ENCODE peak calls at places on chromosomes 3 and 15, in seven cellular contexts. M is IMR-90, W is brain microvascular endothelial cell, I is body of pancreas, Q is testis, V is cardiac fibroblast, F is endodermal cell. N is an unnamed sample.

GRCh38 chr15:34927726-34928125 is 41.8 kb downstream of the AQR start:
- DNase-seq in M (no peak), I (no peak), F (no peak), Q (no peak), W (no peak), V (no peak), N (no peak)

GRCh38 chr3:87228316-87228715 is 1.2 kb downstream of the CHMP2B start:
- DNase-seq in W (no peak), F (no peak), V (peak), I (no peak), M (peak), Q (no peak), N (peak)

GRCh38 chr15:57045741-57046382 is 127.4 kb downstream of the TCF12 start:
- DNase-seq in W (no peak), Q (no peak), F (no peak), I (no peak), M (no peak), V (no peak), N (no peak)

GRCh38 chr3:90221900-90222299 is 1114.5 kb downstream of the EPHA3 start:
- DNase-seq in M (no peak), W (no peak), F (no peak), I (no peak), Q (no peak), V (no peak), N (no peak)

GRCh38 chr15:60299452-60300047 is 98.2 kb downstream of the ANXA2 start:
- DNase-seq in Q (peak), M (no peak), I (peak), V (peak), W (no peak), F (peak), N (peak)

GRCh38 chr15:70488002-70488605 is 275.3 kb downstream of the UACA start:
- DNase-seq in M (peak), Q (peak), W (peak), V (peak), I (peak), F (peak), N (peak)

GRCh38 chr3:14238936-14239335 is 60.3 kb downstream of the LSM3 start:
- DNase-seq in V (no peak), Q (no peak), W (no peak), M (no peak), I (no peak), F (no peak), N (no peak)

GRCh38 chr3:15630646-15631350 is 29.3 kb downstream of the BTD start:
- DNase-seq in W (peak), I (no peak), M (peak), Q (no peak), V (peak), F (no peak), N (peak)

GRCh38 chr15:52728899-52729298 is 49.7 kb upstream of the ATOSA start:
- DNase-seq in V (peak), I (no peak), Q (no peak), M (peak), F (no peak), W (no peak), N (peak)

GRCh38 chr3:112416391-112417212 is 82.7 kb downstream of the BTLA start:
- DNase-seq in Q (no peak), V (no peak), F (no peak), M (no peak), W (no peak), I (no peak), N (no peak)

GRCh38 chr3:122003112-122003511 is 18.9 kb downstream of the ILDR1 start:
- DNase-seq in W (no peak), I (no peak), F (no peak), M (no peak), Q (no peak), V (no peak), N (no peak)

GRCh38 chr3:120418866-120419490 is 31.8 kb downstream of the FSTL1 start:
- DNase-seq in V (peak), I (peak), M (no peak), Q (peak), W (peak), F (peak), N (no peak)

GRCh38 chr15:94297543-94297942 is 66.2 kb downstream of the MCTP2 start:
- DNase-seq in F (no peak), Q (no peak), I (no peak), V (no peak), W (no peak), M (no peak), N (no peak)

GRCh38 chr15:94305133-94305532 is 73.8 kb downstream of the MCTP2 start:
- DNase-seq in Q (no peak), V (no peak), W (no peak), I (no peak), M (peak), F (no peak), N (no peak)

GRCh38 chr15:94295275-94295674 is 63.9 kb downstream of the MCTP2 start:
- DNase-seq in I (no peak), M (no peak), W (no peak), Q (no peak), F (no peak), V (no peak), N (no peak)

GRCh38 chr15:94298359-94298758 is 67.0 kb downstream of the MCTP2 start:
- DNase-seq in M (no peak), V (no peak), I (no peak), Q (no peak), F (no peak), W (no peak), N (peak)

DNA sequence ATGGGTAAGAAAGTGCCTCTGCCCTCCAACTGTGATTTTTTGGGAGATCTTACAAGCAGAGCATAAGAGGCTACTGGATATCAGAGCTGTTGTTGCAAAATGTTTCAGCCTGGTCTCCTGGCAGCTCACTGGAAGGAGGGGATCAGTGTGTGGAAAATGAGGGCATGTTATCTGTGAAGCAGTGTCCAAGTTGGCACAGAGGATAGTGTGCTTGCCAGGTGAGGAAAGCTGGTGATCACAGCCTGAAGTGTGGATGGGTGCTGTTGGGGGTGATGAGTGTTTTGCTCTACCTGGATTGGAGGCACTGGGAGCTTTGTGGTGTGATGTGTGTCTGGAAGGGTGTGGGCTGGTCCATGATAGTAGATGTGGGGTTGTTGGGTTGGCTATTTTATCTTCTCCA is 69.3 kb downstream of the MCTP2 start:
- DNase-seq in F (no peak), I (no peak), Q (peak), M (no peak), V (no peak), W (no peak), N (no peak)
- H3K4me3 ChIP-seq in F (no peak), I (no peak), Q (no peak), M (no peak), V (no peak), W (no peak), N (no peak)

DNA sequence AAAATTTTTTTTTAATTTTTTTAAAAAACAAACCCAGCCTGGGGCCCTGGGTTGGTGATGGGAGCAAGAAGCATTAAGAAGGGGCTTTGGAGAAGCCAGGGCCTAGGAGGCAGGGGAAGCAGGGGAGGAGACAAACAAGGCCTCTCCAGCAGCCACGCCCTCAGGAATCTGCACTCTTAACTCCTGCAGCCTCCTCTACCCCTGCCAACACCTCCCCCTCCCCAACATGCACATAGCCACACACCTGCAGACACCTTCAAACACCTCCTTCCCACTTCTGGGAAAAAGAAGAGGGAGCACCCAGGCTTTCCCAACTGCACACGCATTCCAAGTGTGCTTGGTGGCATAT is 2.7 kb upstream of the DCAF1 start:
- DNase-seq in F (peak), V (no peak), Q (no peak), M (no peak), I (no peak), W (no peak), N (no peak)
- TF ChIP-seq CTCF in F (no peak), V (no peak), Q (no peak), M (no peak), I (no peak), W (no peak), N (no peak)

GRCh38 chr15:28919679-28920655 is 34.2 kb downstream of the APBA2 start:
- DNase-seq in M (no peak), Q (no peak), V (no peak), W (no peak), I (no peak), F (peak), N (no peak)
- H3K4me3 ChIP-seq in M (no peak), Q (no peak), V (no peak), W (no peak), I (no peak), F (no peak), N (no peak)

GRCh38 chr3:197750396-197750831 is 731 bp downstream of the FYTTD1 start:
- DNase-seq in F (peak), I (peak), Q (peak), V (peak), M (peak), W (peak), N (peak)
- TF ChIP-seq CTCF in F (peak), I (no peak), Q (no peak), V (peak), M (no peak), W (peak), N (no peak)